ENCODE peak calls at places on chromosome 2, in seven cellular contexts. S is endothelial cell of umbilical vein; D is BJ; I is activated CD4-positive, alpha-beta T cell treated with anti-CD3 and anti-CD28 coated beads for 4 hours; L is HFFc6; Z is IMR-90; H is RPMI8226. R is an unnamed sample.
A peak's percentile ranks its signal among the peaks of the same experiment; 100 is the strongest.

GRCh38 chr2:241810304-241811208 is 1.6 kb downstream of the NEU4 start:
- DNase-seq in S (no peak), D (no peak), I (no peak), L (no peak), Z (no peak), H (no peak), R (no peak)

GRCh38 chr2:54680397-54681032 is 42.9 kb upstream of the EML6 start:
- DNase-seq in S (no peak), D (no peak), I (no peak), L (peak; percentile 37), Z (peak; percentile 45), H (peak; percentile 7), R (peak; percentile 40)

GRCh38 chr2:235444101-235444597 is 49.7 kb upstream of the AGAP1 start:
- DNase-seq in S (no peak), D (no peak), I (no peak), L (no peak), Z (no peak), H (no peak), R (no peak)

GRCh38 chr2:168355110-168355509 is 101.0 kb upstream of the CERS6 start:
- DNase-seq in S (no peak), D (no peak), I (no peak), L (no peak), Z (no peak), H (no peak), R (no peak)

GRCh38 chr2:60540054-60540453 is 13.4 kb downstream of the BCL11A start:
- DNase-seq in S (no peak), D (no peak), I (no peak), L (no peak), Z (no peak), H (no peak), R (no peak)

GRCh38 chr2:145411493-145411892 is 891.6 kb upstream of the ZEB2 start:
- DNase-seq in S (no peak), D (no peak), I (no peak), L (no peak), Z (no peak), H (peak; percentile 5), R (no peak)

GRCh38 chr2:106011380-106011779 is 182.7 kb downstream of the UXS1 start:
- DNase-seq in S (peak; percentile 90), D (no peak), I (no peak), L (no peak), Z (no peak), H (no peak), R (no peak)

GRCh38 chr2:11498543-11499034 is 32.6 kb upstream of the E2F6 start:
- DNase-seq in S (no peak), D (no peak), I (no peak), L (no peak), Z (no peak), H (peak; percentile 97), R (no peak)

GRCh38 chr2:157722580-157723234 is 94.0 kb upstream of the ACVR1C start:
- DNase-seq in S (peak; percentile 14), D (no peak), I (no peak), L (peak; percentile 31), Z (peak; percentile 11), H (peak; percentile 11), R (no peak)

R was measured in Daoy.